ENCODE peak calls at places on chromosome 19, in eight cellular contexts. R is NB4, F is fibroblast of the aortic adventitia, L is heart left ventricle, A is coronary artery, D is RWPE2, X is pancreas, S is left ventricle myocardium inferior. Y is an unnamed sample.
A peak's percentile ranks its signal among the peaks of the same experiment; 100 is the strongest.

GRCh38 chr19:41707871-41708371 is 505 bp upstream of the CEACAM5 start:
- DNase-seq in D (no peak), F (no peak), L (no peak), X (no peak), A (peak; percentile 38), S (no peak), R (no peak), Y (no peak)

GRCh38 chr19:41265376-41266153 is 1.4 kb downstream of the HNRNPUL1 start:
- DNase-seq in X (peak; percentile 22), A (no peak), D (no peak), L (no peak), S (no peak), R (peak; percentile 12), F (peak; percentile 28), Y (peak; percentile 44)

GRCh38 chr19:48967346-48968178 is 2.5 kb downstream of the FTL start:
- DNase-seq in L (peak; percentile 58), R (peak; percentile 55), S (peak; percentile 36), D (no peak), X (no peak), A (no peak), F (peak; percentile 87), Y (peak; percentile 81)

GRCh38 chr19:3120611-3121231 is 15.1 kb upstream of the GNA15 start:
- DNase-seq in S (no peak), L (no peak), R (no peak), A (no peak), X (no peak), F (no peak), D (peak; percentile 47), Y (no peak)

GRCh38 chr19:13640611-13641010 is 123.7 kb upstream of the MRI1 start:
- DNase-seq in D (no peak), L (no peak), A (no peak), R (no peak), X (no peak), F (no peak), S (no peak), Y (no peak)

GRCh38 chr19:21750586-21751128 is 16.7 kb downstream of the ZNF100 start:
- DNase-seq in D (peak; percentile 45), L (no peak), R (no peak), X (no peak), S (no peak), A (no peak), F (no peak), Y (no peak)

GRCh38 chr19:36719687-36720556 is 32.5 kb downstream of the ZNF567 start:
- DNase-seq in S (no peak), X (no peak), D (no peak), R (peak; percentile 6), L (no peak), F (peak; percentile 10), A (no peak), Y (peak; percentile 9)

GRCh38 chr19:31892060-31892459 is 453.4 kb upstream of the ZNF507 start:
- DNase-seq in S (no peak), F (no peak), X (no peak), L (no peak), A (no peak), R (no peak), D (no peak), Y (no peak)

GRCh38 chr19:30255783-30256509 is 116.2 kb upstream of the ZNF536 start:
- DNase-seq in L (no peak), X (no peak), D (no peak), R (no peak), A (no peak), F (no peak), S (no peak), Y (no peak)

GRCh38 chr19:14516746-14517438 is 1.3 kb downstream of the DNAJB1 start:
- DNase-seq in X (peak; percentile 29), R (no peak), S (no peak), A (no peak), L (no peak), D (no peak), F (no peak), Y (no peak)

GRCh38 chr19:55189424-55189823 is 9.3 kb upstream of the SYT5 start:
- DNase-seq in X (no peak), F (peak; percentile 91), L (peak; percentile 38), R (no peak), S (peak; percentile 30), A (no peak), D (peak; percentile 98), Y (peak; percentile 92)

GRCh38 chr19:47492137-47492533 is 8.1 kb upstream of the KPTN start:
- DNase-seq in D (peak; percentile 49), F (no peak), X (no peak), S (no peak), L (no peak), R (no peak), A (no peak), Y (no peak)

GRCh38 chr19:56350416-56351045 is 35.9 kb upstream of the ZSCAN5A start:
- DNase-seq in S (no peak), R (peak; percentile 61), F (peak; percentile 62), A (no peak), X (peak; percentile 41), D (no peak), L (peak; percentile 26), Y (peak; percentile 46)

GRCh38 chr19:10699650-10700335 is 1.4 kb upstream of the QTRT1 start:
- DNase-seq in L (no peak), S (no peak), R (peak; percentile 92), D (no peak), A (no peak), F (peak; percentile 74), X (peak; percentile 56), Y (peak; percentile 68)

GRCh38 chr19:44960906-44961734 is 5.9 kb downstream of the CLPTM1 start:
- DNase-seq in D (no peak), F (no peak), L (no peak), A (no peak), X (no peak), S (no peak), R (no peak), Y (no peak)

GRCh38 chr19:45528149-45528743 is 21.0 kb downstream of the VASP start:
- DNase-seq in L (no peak), D (peak; percentile 95), F (peak; percentile 45), A (no peak), S (no peak), X (peak; percentile 68), R (no peak), Y (no peak)

GRCh38 chr19:46868444-46868843 is 7.6 kb downstream of the ARHGAP35 start:
- DNase-seq in D (no peak), F (no peak), X (no peak), R (no peak), S (no peak), A (no peak), L (no peak), Y (no peak)

GRCh38 chr19:8593931-8594330 is 16.6 kb downstream of the ADAMTS10 start:
- DNase-seq in X (no peak), L (no peak), F (peak; percentile 45), R (peak; percentile 69), A (no peak), S (no peak), D (no peak), Y (no peak)
- TF ChIP-seq CTCF in X (no peak), L (peak; percentile 22), F (peak; percentile 34), R (peak; percentile 50), A (no peak), S (peak; percentile 30), D (peak; percentile 7), Y (peak; percentile 9)

GRCh38 chr19:17996826-17997316 is 11.1 kb upstream of the ARRDC2 start:
- DNase-seq in L (peak; percentile 84), R (peak; percentile 80), D (peak; percentile 74), A (peak; percentile 87), S (peak; percentile 86), X (peak; percentile 91), F (peak; percentile 74), Y (peak; percentile 66)
- H3K4me3 ChIP-seq in L (no peak overlapping the region), R (no peak overlapping the region), D (no peak overlapping the region), A (no peak overlapping the region), S (no peak overlapping the region), X (no peak overlapping the region), F (no peak overlapping the region), Y (no peak overlapping the region)

DNA sequence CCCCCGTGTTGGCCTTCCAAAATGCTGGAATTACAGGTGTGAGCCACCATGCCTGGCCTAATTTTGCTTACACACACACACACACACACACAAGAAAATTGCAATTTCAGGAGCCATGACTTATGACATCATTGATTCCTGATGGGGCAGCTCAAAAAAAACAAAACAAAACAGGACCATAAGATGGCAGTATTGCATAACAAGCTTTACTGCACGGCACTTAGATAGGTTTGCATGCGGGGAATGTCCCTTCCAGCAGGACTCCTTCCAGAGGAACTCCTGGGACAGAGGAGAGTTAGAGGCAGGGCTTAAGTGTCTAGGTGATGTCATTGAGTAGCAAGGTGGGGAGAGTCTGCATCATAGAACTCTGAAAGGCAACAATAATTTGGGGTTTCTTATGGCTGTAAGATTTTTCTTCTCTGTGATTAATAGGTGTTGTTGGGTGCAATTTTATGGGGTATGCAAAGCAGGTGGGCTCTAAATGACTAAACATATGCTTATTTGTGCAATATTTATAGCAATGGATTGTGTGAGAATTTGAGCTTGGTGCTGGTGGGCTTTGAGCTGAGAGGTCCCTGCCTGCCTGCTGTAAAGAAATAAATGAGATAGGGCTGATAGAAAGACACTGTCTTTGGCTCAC is 9.0 kb upstream of the ACSBG2 start:
- DNase-seq in F (peak; percentile 73), S (no peak), L (no peak), X (no peak), D (no peak), A (no peak), R (peak; percentile 71), Y (peak; percentile 68)
- TF ChIP-seq CTCF in F (peak; percentile 30), S (peak; percentile 27), L (peak; percentile 26), X (no peak), D (peak; percentile 33), A (no peak), R (peak; percentile 23), Y (peak; percentile 52)

GRCh38 chr19:15991602-15992001 is 42.8 kb downstream of the OR10H4 start:
- DNase-seq in R (no peak), D (no peak), F (no peak), S (no peak), X (no peak), A (no peak), L (no peak), Y (no peak)

GRCh38 chr19:16000024-16000687 is 51.3 kb downstream of the OR10H4 start:
- DNase-seq in R (no peak), A (no peak), F (no peak), S (no peak), D (no peak), L (no peak), X (no peak), Y (no peak)

GRCh38 chr19:15998166-15998565 is 49.4 kb downstream of the OR10H4 start:
- DNase-seq in R (no peak), L (no peak), X (no peak), A (no peak), S (no peak), D (no peak), F (no peak), Y (no peak)

GRCh38 chr19:15992014-15992413 is 43.2 kb downstream of the OR10H4 start:
- DNase-seq in R (no peak), D (no peak), S (no peak), A (no peak), X (no peak), F (no peak), L (no peak), Y (no peak)

DNA sequence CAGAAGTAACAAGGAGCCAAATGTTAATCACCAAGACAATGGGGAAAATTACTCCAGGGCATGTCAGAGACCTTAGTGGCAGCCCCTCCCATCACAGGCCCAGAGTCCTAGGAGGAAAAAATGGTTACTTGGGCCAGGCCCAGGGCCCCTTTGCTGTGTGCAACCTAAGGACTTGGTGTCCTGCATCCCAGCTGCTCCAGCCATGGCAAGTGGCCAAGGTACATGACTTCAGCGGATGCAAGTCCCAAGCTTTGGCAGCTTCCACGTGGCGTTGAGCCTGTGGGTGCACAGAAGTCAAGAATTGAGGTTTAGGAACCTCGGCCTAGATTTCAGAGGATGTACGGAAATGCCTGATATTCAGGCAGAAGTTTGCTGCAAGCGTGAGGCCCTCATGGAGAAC is 46.7 kb downstream of the OR10H4 start:
- DNase-seq in D (no peak), F (peak; percentile 18), S (no peak), X (no peak), R (no peak), L (no peak), A (no peak), Y (no peak)
- H3K4me3 ChIP-seq in D (no peak overlapping the region), F (no peak overlapping the region), S (no peak overlapping the region), X (no peak overlapping the region), R (no peak overlapping the region), L (no peak overlapping the region), A (no peak overlapping the region), Y (no peak overlapping the region)